ENCODE peak calls at places on chromosomes 3 and 15, in five cellular contexts. One of them, this sample, is unnamed.

GRCh38 chr15:99385865-99386264 is 134.6 kb downstream of the LRRC28 start:
- DNase-seq in gastrocnemius medialis: peak
- DNase-seq in ovary: peak
- DNase-seq in adrenal gland: peak
- DNase-seq in upper lobe of left lung: peak
- DNase-seq in this sample: peak

GRCh38 chr3:37290551-37290950 is 116.2 kb upstream of the LRRFIP2 start:
- DNase-seq in gastrocnemius medialis: no peak
- DNase-seq in ovary: no peak
- DNase-seq in adrenal gland: no peak
- DNase-seq in upper lobe of left lung: no peak
- DNase-seq in this sample: no peak

GRCh38 chr3:78823859-78824258 is 943.9 kb downstream of the ROBO1 start:
- DNase-seq in gastrocnemius medialis: no peak
- DNase-seq in ovary: no peak
- DNase-seq in adrenal gland: no peak
- DNase-seq in upper lobe of left lung: no peak
- DNase-seq in this sample: no peak

GRCh38 chr15:67826717-67827560 is 1.6 kb downstream of the SKOR1 start:
- DNase-seq in gastrocnemius medialis: no peak
- DNase-seq in ovary: no peak
- DNase-seq in adrenal gland: no peak
- DNase-seq in upper lobe of left lung: no peak
- DNase-seq in this sample: peak

GRCh38 chr3:37864904-37865303 is 3.2 kb downstream of the CTDSPL start:
- DNase-seq in gastrocnemius medialis: no peak
- DNase-seq in ovary: no peak
- DNase-seq in adrenal gland: no peak
- DNase-seq in upper lobe of left lung: no peak
- DNase-seq in this sample: no peak

GRCh38 chr3:28973621-28974020 is 307.2 kb upstream of the RBMS3 start:
- DNase-seq in gastrocnemius medialis: no peak
- DNase-seq in ovary: no peak
- DNase-seq in adrenal gland: no peak
- DNase-seq in upper lobe of left lung: no peak
- DNase-seq in this sample: no peak

GRCh38 chr3:129103296-129103695 is 18.3 kb downstream of the RAB43 start:
- DNase-seq in gastrocnemius medialis: no peak
- DNase-seq in ovary: no peak
- DNase-seq in adrenal gland: peak
- DNase-seq in upper lobe of left lung: no peak
- DNase-seq in this sample: no peak

GRCh38 chr15:62742409-62743171 is 300.0 kb upstream of the TPM1 start:
- DNase-seq in gastrocnemius medialis: peak
- DNase-seq in ovary: peak
- DNase-seq in adrenal gland: peak
- DNase-seq in upper lobe of left lung: peak
- DNase-seq in this sample: peak

GRCh38 chr3:70989174-70989573 is 594.4 kb downstream of the FOXP1 start:
- DNase-seq in gastrocnemius medialis: no peak
- DNase-seq in ovary: no peak
- DNase-seq in adrenal gland: no peak
- DNase-seq in upper lobe of left lung: no peak
- DNase-seq in this sample: no peak

GRCh38 chr15:91670108-91670507 is 183.4 kb upstream of the SLCO3A1 start:
- DNase-seq in gastrocnemius medialis: no peak
- DNase-seq in ovary: no peak
- DNase-seq in adrenal gland: no peak
- DNase-seq in upper lobe of left lung: no peak
- DNase-seq in this sample: no peak

GRCh38 chr3:71397046-71397445 is 186.5 kb downstream of the FOXP1 start:
- DNase-seq in gastrocnemius medialis: no peak
- DNase-seq in ovary: no peak
- DNase-seq in adrenal gland: no peak
- DNase-seq in upper lobe of left lung: no peak
- DNase-seq in this sample: peak

GRCh38 chr3:48129921-48130320 is 58.3 kb downstream of the CDC25A start:
- DNase-seq in gastrocnemius medialis: no peak
- DNase-seq in ovary: no peak
- DNase-seq in adrenal gland: no peak
- DNase-seq in upper lobe of left lung: no peak
- DNase-seq in this sample: no peak

DNA sequence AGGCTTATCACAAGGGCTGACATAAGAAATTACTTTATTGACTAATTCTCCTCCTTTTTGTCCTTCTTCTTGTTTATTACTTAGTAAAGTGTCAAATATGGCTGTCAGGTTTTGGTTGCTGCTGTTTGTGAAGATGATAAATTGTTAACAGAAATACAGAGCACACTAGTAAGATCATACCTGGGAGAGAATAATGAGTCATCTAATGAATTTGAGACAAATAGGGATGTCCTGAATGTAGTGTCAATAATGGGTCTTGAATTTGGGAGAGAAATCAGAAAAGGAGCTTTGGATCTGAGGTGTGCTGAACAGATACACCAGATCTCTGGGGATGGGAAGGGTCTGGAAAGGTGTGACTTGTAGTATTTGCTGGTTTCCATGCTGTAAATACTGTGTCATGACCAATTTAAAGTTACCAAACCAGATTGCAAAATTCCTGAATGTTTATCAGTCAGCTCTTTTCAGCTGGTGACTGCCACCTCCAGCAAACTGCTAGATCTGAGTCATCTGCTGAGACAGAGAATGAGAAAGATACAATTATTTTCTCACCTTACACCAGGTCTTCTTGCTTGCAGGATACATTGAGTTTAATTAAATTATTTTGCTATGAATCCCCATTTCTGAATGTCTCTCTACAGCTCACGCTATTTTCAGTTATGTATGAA is 76.7 kb upstream of the SATB1 start:
- DNase-seq in gastrocnemius medialis: no peak
- DNase-seq in ovary: no peak
- DNase-seq in adrenal gland: no peak
- DNase-seq in upper lobe of left lung: no peak
- DNase-seq in this sample: no peak
- TF ChIP-seq POLR2A in gastrocnemius medialis: no peak
- TF ChIP-seq POLR2A in ovary: no peak
- TF ChIP-seq POLR2A in adrenal gland: no peak
- TF ChIP-seq POLR2A in upper lobe of left lung: no peak
- TF ChIP-seq POLR2A in this sample: no peak

GRCh38 chr3:18853269-18853668 is 295.0 kb upstream of the KCNH8 start:
- DNase-seq in gastrocnemius medialis: no peak
- DNase-seq in ovary: no peak
- DNase-seq in adrenal gland: no peak
- DNase-seq in upper lobe of left lung: no peak
- DNase-seq in this sample: no peak

GRCh38 chr3:18843930-18844329 is 304.4 kb upstream of the KCNH8 start:
- DNase-seq in gastrocnemius medialis: no peak
- DNase-seq in ovary: no peak
- DNase-seq in adrenal gland: no peak
- DNase-seq in upper lobe of left lung: no peak
- DNase-seq in this sample: no peak

GRCh38 chr3:18843188-18843587 is 305.1 kb upstream of the KCNH8 start:
- DNase-seq in gastrocnemius medialis: no peak
- DNase-seq in ovary: no peak
- DNase-seq in adrenal gland: no peak
- DNase-seq in upper lobe of left lung: no peak
- DNase-seq in this sample: no peak

GRCh38 chr3:18847583-18848197 is 300.6 kb upstream of the KCNH8 start:
- DNase-seq in gastrocnemius medialis: no peak
- DNase-seq in ovary: no peak
- DNase-seq in adrenal gland: no peak
- DNase-seq in upper lobe of left lung: no peak
- DNase-seq in this sample: no peak
- TF ChIP-seq CTCF in gastrocnemius medialis: no peak
- TF ChIP-seq CTCF in ovary: no peak
- TF ChIP-seq CTCF in adrenal gland: no peak
- TF ChIP-seq CTCF in upper lobe of left lung: peak
- TF ChIP-seq CTCF in this sample: peak

DNA sequence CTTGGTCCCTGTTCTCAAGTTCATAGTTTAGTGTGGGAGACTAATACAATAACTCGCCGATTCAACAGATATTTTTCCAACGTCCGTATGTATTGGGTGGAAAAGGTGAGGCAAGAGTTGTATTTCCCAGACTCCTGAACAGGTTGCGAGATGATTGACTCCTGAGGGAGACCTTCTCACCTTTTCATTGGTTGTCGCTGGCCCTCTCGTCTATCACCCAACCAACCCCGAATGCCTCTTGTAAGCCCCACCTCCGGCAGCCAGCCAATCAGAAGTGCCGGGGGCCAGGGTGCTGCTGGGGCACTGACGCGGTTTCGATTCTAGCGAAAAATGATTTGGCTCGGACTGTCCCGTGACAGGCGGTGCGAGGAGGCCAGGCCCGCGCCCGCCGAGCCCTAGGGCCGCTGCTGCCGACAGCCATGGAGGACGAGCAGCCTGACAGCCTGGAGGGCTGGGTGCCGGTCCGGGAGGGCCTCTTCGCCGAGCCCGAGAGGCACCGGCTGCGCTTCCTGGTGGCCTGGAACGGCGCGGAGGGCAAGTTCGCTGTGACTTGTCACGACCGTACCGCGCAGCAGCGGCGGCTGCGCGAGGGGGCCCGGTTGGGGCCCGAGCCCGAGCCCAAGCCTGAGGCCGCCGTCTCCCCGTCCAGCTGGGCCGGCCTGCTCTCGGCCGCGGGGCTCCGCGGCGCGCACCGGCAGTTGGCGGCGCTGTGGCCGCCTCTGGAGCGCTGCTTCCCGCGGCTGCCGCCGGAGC is at the start of gene WHAMM:
- DNase-seq in gastrocnemius medialis: peak
- DNase-seq in ovary: peak
- DNase-seq in adrenal gland: peak
- DNase-seq in upper lobe of left lung: peak
- DNase-seq in this sample: peak
- TF ChIP-seq POLR2A in gastrocnemius medialis: peak
- TF ChIP-seq POLR2A in ovary: peak
- TF ChIP-seq POLR2A in adrenal gland: peak
- TF ChIP-seq POLR2A in upper lobe of left lung: no peak
- TF ChIP-seq POLR2A in this sample: peak

GRCh38 chr15:60081976-60082375 is 77.9 kb downstream of the FOXB1 start:
- DNase-seq in gastrocnemius medialis: no peak
- DNase-seq in ovary: no peak
- DNase-seq in adrenal gland: no peak
- DNase-seq in upper lobe of left lung: no peak
- DNase-seq in this sample: no peak
- TF ChIP-seq CTCF in gastrocnemius medialis: no peak
- TF ChIP-seq CTCF in ovary: no peak
- TF ChIP-seq CTCF in adrenal gland: no peak
- TF ChIP-seq CTCF in upper lobe of left lung: no peak
- TF ChIP-seq CTCF in this sample: no peak

DNA sequence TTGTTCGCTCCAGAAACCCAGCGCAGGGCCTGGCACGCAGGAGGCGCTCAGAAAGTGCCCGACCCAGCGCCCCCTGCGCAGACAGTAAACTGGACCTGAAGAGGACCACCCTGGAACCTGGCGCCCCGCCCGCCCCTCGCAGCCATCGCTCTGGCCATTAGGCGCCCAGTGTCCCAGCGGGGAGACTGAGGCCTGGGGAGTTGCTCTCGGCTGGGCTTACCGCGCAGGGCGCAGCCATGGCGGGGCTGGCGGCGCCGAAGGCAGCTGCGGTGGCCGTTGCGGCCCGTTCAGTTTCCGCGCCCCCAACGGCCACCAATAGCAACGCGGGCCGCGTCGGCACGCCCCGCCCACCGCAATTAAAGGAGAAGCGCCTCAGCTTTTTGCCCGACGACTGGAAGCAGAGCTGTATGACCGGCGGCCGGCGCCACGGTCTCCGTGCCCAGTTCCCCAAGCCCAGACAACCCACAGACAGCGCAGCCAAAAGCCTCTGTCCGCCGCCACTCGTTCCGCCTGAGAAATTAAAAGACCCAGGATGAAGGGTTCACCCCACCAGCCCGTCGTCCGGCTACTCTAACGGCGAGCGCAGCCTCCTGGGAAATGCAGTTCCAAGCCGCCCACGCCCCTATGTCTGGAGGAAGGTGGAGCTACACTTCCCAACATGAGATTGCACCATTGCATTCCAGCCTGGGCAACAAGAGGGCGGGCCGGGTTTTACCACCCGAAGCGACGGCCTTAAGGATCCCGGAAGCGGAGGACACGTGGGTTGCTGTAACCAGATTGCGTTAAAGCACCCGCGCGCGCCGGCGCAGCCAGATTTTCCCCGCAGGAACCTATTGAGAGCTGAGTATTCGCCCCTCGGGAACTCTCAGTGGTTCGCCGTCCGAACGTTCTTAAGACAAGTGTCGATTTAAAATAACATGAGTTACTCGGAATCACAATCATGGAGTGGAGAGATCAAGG is at the start of gene POC1A:
- DNase-seq in gastrocnemius medialis: peak
- DNase-seq in ovary: peak
- DNase-seq in adrenal gland: peak
- DNase-seq in upper lobe of left lung: peak
- DNase-seq in this sample: peak
- TF ChIP-seq POLR2A in gastrocnemius medialis: peak
- TF ChIP-seq POLR2A in ovary: peak
- TF ChIP-seq POLR2A in adrenal gland: peak
- TF ChIP-seq POLR2A in upper lobe of left lung: no peak
- TF ChIP-seq POLR2A in this sample: peak

This sample was measured in body of pancreas.